ENCODE peak calls at places on chromosomes 7 and 10, in four cellular contexts. N is T-cell; Y is MCF 10A; H is naive thymus-derived CD8-positive, alpha-beta T cell. S is an unnamed sample.

GRCh38 chr7:144399946-144400345 is 3.5 kb downstream of the NOBOX start:
- DNase-seq in N (no peak), Y (no peak), H (no peak), S (no peak)

GRCh38 chr10:43188702-43189101 is 50.5 kb downstream of the CSGALNACT2 start:
- DNase-seq in N (no peak), Y (no peak), H (no peak), S (no peak)

GRCh38 chr10:124626759-124627380 is 117.3 kb downstream of the FAM53B start:
- DNase-seq in N (peak), Y (peak), H (no peak), S (no peak)

GRCh38 chr7:45718464-45719330 is 144.5 kb downstream of the ADCY1 start:
- DNase-seq in N (no peak), Y (no peak), H (no peak), S (no peak)

GRCh38 chr7:28986723-28987122 is 28.6 kb upstream of the TRIL start:
- DNase-seq in N (no peak), Y (peak), H (no peak), S (no peak)

GRCh38 chr7:25777969-25778767 is 373.8 kb upstream of the NFE2L3 start:
- DNase-seq in N (no peak), Y (no peak), H (no peak), S (peak)

GRCh38 chr7:71511361-71511807 is 379.4 kb downstream of the GALNT17 start:
- DNase-seq in N (no peak), Y (no peak), H (no peak), S (peak)

GRCh38 chr7:34991938-34992840 is 45.1 kb downstream of the DPY19L1 start:
- DNase-seq in N (peak), Y (peak), H (no peak), S (no peak)

GRCh38 chr10:98168147-98168546 is 33.7 kb downstream of the R3HCC1L start:
- DNase-seq in N (no peak), Y (no peak), H (no peak), S (no peak)

GRCh38 chr7:81402227-81402626 is 367.6 kb downstream of the HGF start:
- DNase-seq in N (no peak), Y (peak), H (no peak), S (no peak)

GRCh38 chr7:23373151-23374004 is 74.2 kb downstream of the MALSU1 start:
- DNase-seq in N (peak), Y (no peak), H (peak), S (no peak)

GRCh38 chr10:78288716-78289115 is 255.1 kb downstream of the RPS24 start:
- DNase-seq in N (no peak), Y (no peak), H (no peak), S (peak)

GRCh38 chr7:20408467-20408826 is 77.7 kb downstream of the ITGB8 start:
- DNase-seq in N (no peak), Y (peak), H (no peak), S (peak)

GRCh38 chr7:71005109-71005508 is 126.8 kb upstream of the GALNT17 start:
- DNase-seq in N (no peak), Y (no peak), H (no peak), S (no peak)

GRCh38 chr10:16384064-16384463 is 52.7 kb upstream of the PTER start:
- DNase-seq in N (no peak), Y (no peak), H (no peak), S (no peak)

GRCh38 chr7:24972166-24972477 is 7.9 kb downstream of the OSBPL3 start:
- DNase-seq in N (no peak), Y (peak), H (no peak), S (no peak)

GRCh38 chr10:62639139-62639538 is 165.4 kb upstream of the ADO start:
- DNase-seq in N (no peak), Y (no peak), H (no peak), S (no peak)

GRCh38 chr10:78028438-78029293 is 649 bp downstream of the POLR3A start:
- DNase-seq in N (peak), Y (no peak), H (peak), S (no peak)

GRCh38 chr10:93095225-93095624 is 21.5 kb downstream of the CYP26A1 start:
- DNase-seq in N (no peak), Y (no peak), H (no peak), S (no peak)

GRCh38 chr7:38584443-38585210 is 46.5 kb downstream of the AMPH start:
- DNase-seq in N (no peak), Y (peak), H (no peak), S (no peak)

GRCh38 chr7:1579481-1580421 is 9.9 kb upstream of the PSMG3 start:
- DNase-seq in N (peak), Y (peak), H (peak), S (peak)

GRCh38 chr7:33986951-33987948 is 81.9 kb downstream of the BMPER start:
- DNase-seq in N (no peak), Y (peak), H (no peak), S (no peak)

GRCh38 chr10:11164806-11165590 is 147.3 kb downstream of the CELF2 start:
- DNase-seq in N (peak), Y (peak), H (peak), S (no peak)

GRCh38 chr7:3168869-3169268 is 125.2 kb upstream of the CARD11 start:
- DNase-seq in N (no peak), Y (no peak), H (no peak), S (no peak)

GRCh38 chr7:150665075-150665794 is 20.3 kb upstream of the GIMAP2 start:
- DNase-seq in N (no peak), Y (no peak), H (no peak), S (no peak)

GRCh38 chr7:131300572-131301466 is 26.9 kb upstream of the MKLN1 start:
- DNase-seq in N (no peak), Y (no peak), H (no peak), S (no peak)

GRCh38 chr7:18866359-18867036 is 250.9 kb downstream of the TWIST1 start:
- DNase-seq in N (no peak), Y (peak), H (no peak), S (no peak)

GRCh38 chr7:34187908-34188307 is 282.6 kb downstream of the BMPER start:
- DNase-seq in N (no peak), Y (no peak), H (no peak), S (no peak)

GRCh38 chr10:89078729-89079672 is 88.4 kb downstream of the FAS start:
- DNase-seq in N (no peak), Y (no peak), H (no peak), S (no peak)

GRCh38 chr10:26478061-26478460 is 39.9 kb downstream of the APBB1IP start:
- DNase-seq in N (no peak), Y (no peak), H (no peak), S (no peak)

GRCh38 chr10:14009315-14010082 is 321.2 kb downstream of the FRMD4A start:
- DNase-seq in N (peak), Y (no peak), H (peak), S (peak)

GRCh38 chr7:128876978-128877755 is 14.5 kb downstream of the ATP6V1F start:
- DNase-seq in N (no peak), Y (no peak), H (no peak), S (no peak)

GRCh38 chr10:43407576-43408330 is 1.2 kb downstream of the HNRNPF start:
- DNase-seq in N (peak), Y (peak), H (peak), S (peak)

GRCh38 chr10:71263376-71263775 is 51.0 kb downstream of the UNC5B start:
- DNase-seq in N (no peak), Y (no peak), H (no peak), S (no peak)